ENCODE peak calls at places on chromosomes 6 and 20, in nine cellular contexts. M is cardiac fibroblast, X is suprapubic skin, V is astrocyte of the hippocampus, J is body of pancreas, I is foreskin fibroblast, N is NCI-H2029, Q is MCF 10A, F is T-helper 1 cell. G is an unnamed sample.

GRCh38 chr6:81171991-81172740 is 580.3 kb downstream of the TENT5A start:
- DNase-seq in M (peak), X (no peak), V (peak), J (peak), I (peak), N (no peak), Q (peak), F (no peak), G (no peak)

GRCh38 chr6:43714311-43715055 is 26.9 kb upstream of the MRPS18A start:
- DNase-seq in M (peak), X (no peak), V (peak), J (no peak), I (no peak), N (no peak), Q (no peak), F (no peak), G (no peak)

GRCh38 chr6:13375360-13375878 is 47.1 kb upstream of the TBC1D7 start:
- DNase-seq in M (no peak), X (no peak), V (no peak), J (no peak), I (no peak), N (no peak), Q (peak), F (no peak), G (no peak)

GRCh38 chr6:1296079-1296478 is 15.8 kb upstream of the FOXQ1 start:
- DNase-seq in M (no peak), X (no peak), V (no peak), J (no peak), I (no peak), N (no peak), Q (no peak), F (no peak), G (no peak)

GRCh38 chr20:44412402-44413144 is 57.1 kb downstream of the HNF4A start:
- DNase-seq in M (no peak), X (no peak), V (no peak), J (no peak), I (no peak), N (no peak), Q (no peak), F (no peak), G (no peak)

GRCh38 chr6:26187981-26188635 is 100.9 kb downstream of the HFE start:
- DNase-seq in M (peak), X (no peak), V (no peak), J (peak), I (peak), N (no peak), Q (peak), F (no peak), G (no peak)

GRCh38 chr6:398558-399078 is 7.1 kb downstream of the IRF4 start:
- DNase-seq in M (no peak), X (no peak), V (no peak), J (no peak), I (no peak), N (no peak), Q (no peak), F (no peak), G (no peak)

GRCh38 chr20:53918949-53919361 is 151.4 kb downstream of the BCAS1 start:
- DNase-seq in M (no peak), X (peak), V (no peak), J (no peak), I (no peak), N (no peak), Q (no peak), F (no peak), G (no peak)

GRCh38 chr6:38131527-38131965 is 312.0 kb downstream of the ZFAND3 start:
- DNase-seq in M (peak), X (no peak), V (peak), J (no peak), I (peak), N (no peak), Q (peak), F (no peak), G (no peak)

GRCh38 chr6:143961868-143962643 is 46.0 kb downstream of the PLAGL1 start:
- DNase-seq in M (no peak), X (no peak), V (peak), J (no peak), I (no peak), N (no peak), Q (no peak), F (no peak), G (no peak)

GRCh38 chr20:64093013-64093503 is 8.9 kb upstream of the LKAAEAR1 start:
- DNase-seq in M (no peak), X (no peak), V (no peak), J (no peak), I (no peak), N (no peak), Q (no peak), F (no peak), G (peak)

GRCh38 chr6:12331951-12332749 is 42.0 kb downstream of the EDN1 start:
- DNase-seq in M (peak), X (peak), V (peak), J (peak), I (no peak), N (peak), Q (peak), F (no peak), G (no peak)

GRCh38 chr6:45619211-45619760 is 241.6 kb upstream of the SUPT3H start:
- DNase-seq in M (no peak), X (no peak), V (peak), J (no peak), I (no peak), N (no peak), Q (peak), F (no peak), G (no peak)

GRCh38 chr20:38805502-38805957 is at the start of gene PPP1R16B:
- DNase-seq in M (no peak), X (no peak), V (peak), J (peak), I (no peak), N (no peak), Q (no peak), F (peak), G (peak)

GRCh38 chr6:20349225-20349624 is 52.5 kb upstream of the E2F3 start:
- DNase-seq in M (no peak), X (no peak), V (no peak), J (no peak), I (no peak), N (no peak), Q (no peak), F (no peak), G (no peak)

GRCh38 chr6:134196568-134197301 is 121.2 kb downstream of the SGK1 start:
- DNase-seq in M (no peak), X (no peak), V (peak), J (no peak), I (no peak), N (no peak), Q (no peak), F (no peak), G (no peak)

GRCh38 chr6:154950979-154951378 is 44.1 kb upstream of the TIAM2 start:
- DNase-seq in M (no peak), X (peak), V (no peak), J (no peak), I (no peak), N (peak), Q (no peak), F (no peak), G (no peak)

GRCh38 chr6:167137881-167138280 is 15.0 kb downstream of the CCR6 start:
- DNase-seq in M (no peak), X (no peak), V (no peak), J (no peak), I (no peak), N (peak), Q (no peak), F (no peak), G (no peak)

GRCh38 chr6:42025066-42025789 is 25.1 kb upstream of the TAF8 start:
- DNase-seq in M (no peak), X (no peak), V (no peak), J (no peak), I (no peak), N (no peak), Q (no peak), F (no peak), G (peak)

GRCh38 chr6:3617681-3618299 is 133.7 kb downstream of the PXDC1 start:
- DNase-seq in M (no peak), X (no peak), V (no peak), J (no peak), I (no peak), N (no peak), Q (no peak), F (no peak), G (peak)